ENCODE peak calls at places on chromosomes 4 and X, in six cellular contexts. R is HT-29; Z is neuronal stem cell; T is glutamatergic neuron; S is activated T-cell treated with anti-CD3 and anti-CD28 coated beads, Interleukin-2, amount 50 U/mL, for 4 hours; M is heart left ventricle. P is an unnamed sample.

GRCh38 chr4:93157984-93158383 is 670.6 kb upstream of the ATOH1 start:
- DNase-seq in R (peak), Z (no peak), T (no peak), S (no peak), M (no peak), P (no peak)

GRCh38 chrX:49186125-49187027 is at the start of gene PRICKLE3:
- DNase-seq in R (peak), Z (no peak), T (peak), S (peak), M (peak), P (peak)

GRCh38 chrX:50100188-50100587 is 100.6 kb downstream of the AKAP4 start:
- DNase-seq in R (peak), Z (no peak), T (peak), S (no peak), M (no peak), P (peak)

GRCh38 chrX:150683536-150684146 is 9.6 kb upstream of the MTMR1 start:
- DNase-seq in R (peak), Z (no peak), T (no peak), S (no peak), M (no peak), P (peak)

GRCh38 chrX:154991039-154991438 is 31.5 kb downstream of the F8 start:
- DNase-seq in R (no peak), Z (no peak), T (no peak), S (no peak), M (no peak), P (no peak)

GRCh38 chr4:22315643-22316042 is 200.2 kb downstream of the ADGRA3 start:
- DNase-seq in R (no peak), Z (no peak), T (no peak), S (no peak), M (no peak), P (no peak)

GRCh38 chrX:130631011-130631410 is 229.2 kb downstream of the RBMX2 start:
- DNase-seq in R (no peak), Z (no peak), T (no peak), S (no peak), M (no peak), P (no peak)

GRCh38 chr4:168790898-168791297 is 219.2 kb downstream of the CBR4 start:
- DNase-seq in R (no peak), Z (no peak), T (no peak), S (no peak), M (no peak), P (no peak)

GRCh38 chr4:174252412-174252811 is 31.1 kb downstream of the FBXO8 start:
- DNase-seq in R (no peak), Z (no peak), T (no peak), S (no peak), M (no peak), P (no peak)

GRCh38 chr4:134668237-134668636 is 466.6 kb upstream of the PABPC4L start:
- DNase-seq in R (peak), Z (no peak), T (no peak), S (no peak), M (no peak), P (peak)

GRCh38 chrX:44896566-44897186 is 23.7 kb downstream of the KDM6A start:
- DNase-seq in R (no peak), Z (no peak), T (no peak), S (no peak), M (no peak), P (no peak)

GRCh38 chrX:56232221-56233082 is at the start of gene KLF8:
- DNase-seq in R (no peak), Z (no peak), T (peak), S (peak), M (peak), P (peak)

GRCh38 chrX:129496625-129497024 is 26.7 kb downstream of the SMARCA1 start:
- DNase-seq in R (no peak), Z (no peak), T (no peak), S (no peak), M (no peak), P (no peak)

GRCh38 chrX:152640039-152640818 is 2.5 kb downstream of the GABRQ start:
- DNase-seq in R (no peak), Z (no peak), T (no peak), S (no peak), M (no peak), P (no peak)

GRCh38 chr4:123120473-123120872 is 198.1 kb upstream of the NUDT6 start:
- DNase-seq in R (no peak), Z (no peak), T (no peak), S (no peak), M (no peak), P (no peak)

GRCh38 chr4:155666701-155667537 is at the start of gene GUCY1A1:
- DNase-seq in R (no peak), Z (peak), T (peak), S (no peak), M (peak), P (peak)

GRCh38 chrX:12390301-12390700 is 252.0 kb downstream of the FRMPD4 start:
- DNase-seq in R (no peak), Z (no peak), T (no peak), S (no peak), M (no peak), P (no peak)

GRCh38 chrX:120228187-120228908 is 22.3 kb upstream of the ZBTB33 start:
- DNase-seq in R (no peak), Z (no peak), T (no peak), S (no peak), M (no peak), P (no peak)

GRCh38 chr4:3070709-3071500 is 3.4 kb downstream of the HTT-AS start:
- DNase-seq in R (no peak), Z (no peak), T (no peak), S (no peak), M (no peak), P (no peak)

GRCh38 chr4:120327276-120327675 is 260.6 kb upstream of the MAD2L1 start:
- DNase-seq in R (no peak), Z (no peak), T (no peak), S (no peak), M (no peak), P (no peak)

GRCh38 chrX:153984351-153985178 is 12.0 kb downstream of the TMEM187 start:
- DNase-seq in R (no peak), Z (no peak), T (no peak), S (no peak), M (no peak), P (no peak)

GRCh38 chrX:152915541-152916241 is 17.8 kb downstream of the ZNF185 start:
- DNase-seq in R (peak), Z (no peak), T (peak), S (no peak), M (no peak), P (peak)

GRCh38 chr4:29467044-29467717 is 1253.0 kb upstream of the PCDH7 start:
- DNase-seq in R (no peak), Z (no peak), T (no peak), S (no peak), M (no peak), P (no peak)

GRCh38 chr4:3321295-3321889 is 28.6 kb downstream of the RGS12 start:
- DNase-seq in R (no peak), Z (no peak), T (no peak), S (no peak), M (no peak), P (no peak)

GRCh38 chr4:172042714-172043114 is 229.5 kb downstream of the GALNTL6 start:
- DNase-seq in R (peak), Z (no peak), T (no peak), S (no peak), M (no peak), P (peak)

GRCh38 chrX:21490341-21490740 is 116.1 kb downstream of the CNKSR2 start:
- DNase-seq in R (no peak), Z (no peak), T (no peak), S (no peak), M (no peak), P (no peak)

GRCh38 chr4:141028024-141028529 is 105.2 kb downstream of the RNF150 start:
- DNase-seq in R (no peak), Z (no peak), T (no peak), S (no peak), M (no peak), P (no peak)

GRCh38 chr4:18192901-18193300 is 171.3 kb upstream of the LCORL start:
- DNase-seq in R (no peak), Z (no peak), T (no peak), S (no peak), M (no peak), P (no peak)

GRCh38 chrX:1618689-1619088 is 3.8 kb downstream of the ASMT start:
- DNase-seq in R (no peak), Z (no peak), T (no peak), S (no peak), M (no peak), P (no peak)